ENCODE peak calls at places on chromosomes 16 and 17, in seven cellular contexts. E is hepatic stellate cell, A is GM04503, U is BJ, N is T-helper 17 cell, P is Karpas-422, K is NCI-H1092. Y is an unnamed sample.

GRCh38 chr17:10059684-10060211 is 138.7 kb downstream of the GAS7 start:
- DNase-seq in A (no peak), U (no peak), P (peak), K (no peak), N (no peak), E (no peak), Y (no peak)

GRCh38 chr16:11355862-11356261 is 10.6 kb downstream of the RMI2 start:
- DNase-seq in P (no peak), A (no peak), E (no peak), K (no peak), N (no peak), U (no peak), Y (no peak)

GRCh38 chr17:1095093-1095852 is 84.5 kb downstream of the ABR start:
- DNase-seq in E (no peak), U (no peak), P (no peak), K (no peak), N (no peak), A (no peak), Y (no peak)

GRCh38 chr17:62792122-62792800 is 15.9 kb downstream of the MARCHF10 start:
- DNase-seq in N (no peak), U (peak), K (no peak), E (peak), A (no peak), P (no peak), Y (no peak)

GRCh38 chr16:66899945-66900688 is 18.6 kb downstream of the CDH16 start:
- DNase-seq in U (no peak), K (peak), E (peak), P (no peak), A (peak), N (no peak), Y (no peak)

GRCh38 chr16:4270595-4270994 is 2.2 kb downstream of the TFAP4 start:
- DNase-seq in N (no peak), K (no peak), U (no peak), A (no peak), P (no peak), E (peak), Y (no peak)

GRCh38 chr16:1048442-1049112 is 24.0 kb upstream of the SSTR5 start:
- DNase-seq in N (no peak), P (peak), K (peak), A (no peak), E (peak), U (no peak), Y (no peak)

GRCh38 chr17:10631048-10631700 is 25.9 kb downstream of the MYH3 start:
- DNase-seq in E (peak), K (no peak), N (no peak), U (no peak), A (no peak), P (peak), Y (no peak)

GRCh38 chr17:28645576-28645939 is 600 bp upstream of the BLTP2 start:
- DNase-seq in E (no peak), P (no peak), U (no peak), A (no peak), K (no peak), N (no peak), Y (no peak)